ENCODE peak calls at places on chromosomes 1 and 21, in ten cellular contexts. One of them, this sample, is unnamed.
A peak's percentile ranks its signal among the peaks of the same experiment; 100 is the strongest.

GRCh38 chr1:197954718-197955418 is 37.7 kb downstream of the LHX9 start:
- DNase-seq in stimulated activated CD8-positive, alpha-beta memory T cell treated with anti-CD3 and anti-CD28 coated beads, Interleukin-15, amount 100 ng/mL, for 1 hour: no peak
- DNase-seq in activated CD4-positive, CD25-positive, alpha-beta regulatory T cell treated with anti-CD3 and anti-CD28 coated beads, Interleukin-2, amount 50 U/mL, for 72 hours: no peak
- DNase-seq in BE2C: no peak
- DNase-seq in Ammon's horn: no peak
- DNase-seq in activated naive CD4-positive, alpha-beta T cell treated with anti-CD3 and anti-CD28 coated beads, Interleukin-2, amount 10 ng/mL, durations not matched to agents 7 days and 5 days: no peak
- DNase-seq in lower leg skin: no peak
- DNase-seq in NCI-H2081: peak; percentile 28
- DNase-seq in CD4-positive, alpha-beta T cell: no peak
- DNase-seq in HEK293T: no peak
- DNase-seq in this sample: no peak

GRCh38 chr1:201208236-201208635 is 17.6 kb downstream of the IGFN1 start:
- DNase-seq in NCI-H2081: no peak
- DNase-seq in Ammon's horn: no peak
- DNase-seq in activated CD4-positive, CD25-positive, alpha-beta regulatory T cell treated with anti-CD3 and anti-CD28 coated beads, Interleukin-2, amount 50 U/mL, for 72 hours: no peak
- DNase-seq in stimulated activated CD8-positive, alpha-beta memory T cell treated with anti-CD3 and anti-CD28 coated beads, Interleukin-15, amount 100 ng/mL, for 1 hour: no peak
- DNase-seq in HEK293T: no peak
- DNase-seq in lower leg skin: no peak
- DNase-seq in activated naive CD4-positive, alpha-beta T cell treated with anti-CD3 and anti-CD28 coated beads, Interleukin-2, amount 10 ng/mL, durations not matched to agents 7 days and 5 days: no peak
- DNase-seq in BE2C: no peak
- DNase-seq in CD4-positive, alpha-beta T cell: no peak
- DNase-seq in this sample: no peak

GRCh38 chr1:159829822-159830455 is 3.3 kb downstream of the SLAMF8 start:
- DNase-seq in lower leg skin: no peak
- DNase-seq in BE2C: peak; percentile 22
- DNase-seq in NCI-H2081: no peak
- DNase-seq in CD4-positive, alpha-beta T cell: no peak
- DNase-seq in Ammon's horn: no peak
- DNase-seq in activated naive CD4-positive, alpha-beta T cell treated with anti-CD3 and anti-CD28 coated beads, Interleukin-2, amount 10 ng/mL, durations not matched to agents 7 days and 5 days: no peak
- DNase-seq in stimulated activated CD8-positive, alpha-beta memory T cell treated with anti-CD3 and anti-CD28 coated beads, Interleukin-15, amount 100 ng/mL, for 1 hour: no peak
- DNase-seq in activated CD4-positive, CD25-positive, alpha-beta regulatory T cell treated with anti-CD3 and anti-CD28 coated beads, Interleukin-2, amount 50 U/mL, for 72 hours: no peak
- DNase-seq in HEK293T: no peak
- DNase-seq in this sample: no peak

GRCh38 chr1:234602334-234603220 is 7.4 kb downstream of the IRF2BP2 start:
- DNase-seq in HEK293T: no peak
- DNase-seq in activated CD4-positive, CD25-positive, alpha-beta regulatory T cell treated with anti-CD3 and anti-CD28 coated beads, Interleukin-2, amount 50 U/mL, for 72 hours: no peak
- DNase-seq in lower leg skin: peak; percentile 75
- DNase-seq in CD4-positive, alpha-beta T cell: no peak
- DNase-seq in NCI-H2081: peak; percentile 82
- DNase-seq in stimulated activated CD8-positive, alpha-beta memory T cell treated with anti-CD3 and anti-CD28 coated beads, Interleukin-15, amount 100 ng/mL, for 1 hour: no peak
- DNase-seq in Ammon's horn: peak; percentile 80
- DNase-seq in activated naive CD4-positive, alpha-beta T cell treated with anti-CD3 and anti-CD28 coated beads, Interleukin-2, amount 10 ng/mL, durations not matched to agents 7 days and 5 days: no peak
- DNase-seq in BE2C: peak; percentile 48
- DNase-seq in this sample: no peak

GRCh38 chr1:18191868-18192155 is 84.2 kb downstream of the IGSF21 start:
- DNase-seq in Ammon's horn: no peak
- DNase-seq in HEK293T: no peak
- DNase-seq in CD4-positive, alpha-beta T cell: no peak
- DNase-seq in BE2C: no peak
- DNase-seq in activated naive CD4-positive, alpha-beta T cell treated with anti-CD3 and anti-CD28 coated beads, Interleukin-2, amount 10 ng/mL, durations not matched to agents 7 days and 5 days: no peak
- DNase-seq in stimulated activated CD8-positive, alpha-beta memory T cell treated with anti-CD3 and anti-CD28 coated beads, Interleukin-15, amount 100 ng/mL, for 1 hour: no peak
- DNase-seq in activated CD4-positive, CD25-positive, alpha-beta regulatory T cell treated with anti-CD3 and anti-CD28 coated beads, Interleukin-2, amount 50 U/mL, for 72 hours: no peak
- DNase-seq in NCI-H2081: no peak
- DNase-seq in lower leg skin: no peak
- DNase-seq in this sample: no peak

GRCh38 chr1:26035959-26036755 is 9.8 kb downstream of the SLC30A2 start:
- DNase-seq in lower leg skin: peak; percentile 96
- DNase-seq in BE2C: peak; percentile 77
- DNase-seq in activated naive CD4-positive, alpha-beta T cell treated with anti-CD3 and anti-CD28 coated beads, Interleukin-2, amount 10 ng/mL, durations not matched to agents 7 days and 5 days: peak; percentile 82
- DNase-seq in activated CD4-positive, CD25-positive, alpha-beta regulatory T cell treated with anti-CD3 and anti-CD28 coated beads, Interleukin-2, amount 50 U/mL, for 72 hours: peak; percentile 91
- DNase-seq in NCI-H2081: peak; percentile 50
- DNase-seq in Ammon's horn: peak; percentile 86
- DNase-seq in CD4-positive, alpha-beta T cell: peak; percentile 67
- DNase-seq in stimulated activated CD8-positive, alpha-beta memory T cell treated with anti-CD3 and anti-CD28 coated beads, Interleukin-15, amount 100 ng/mL, for 1 hour: peak; percentile 52
- DNase-seq in HEK293T: peak; percentile 91
- DNase-seq in this sample: peak; percentile 93

GRCh38 chr1:247681288-247681897 is 1.9 kb upstream of the OR13G1 start:
- DNase-seq in BE2C: peak; percentile 52
- DNase-seq in activated naive CD4-positive, alpha-beta T cell treated with anti-CD3 and anti-CD28 coated beads, Interleukin-2, amount 10 ng/mL, durations not matched to agents 7 days and 5 days: peak; percentile 58
- DNase-seq in stimulated activated CD8-positive, alpha-beta memory T cell treated with anti-CD3 and anti-CD28 coated beads, Interleukin-15, amount 100 ng/mL, for 1 hour: no peak
- DNase-seq in NCI-H2081: peak; percentile 69
- DNase-seq in HEK293T: peak; percentile 34
- DNase-seq in activated CD4-positive, CD25-positive, alpha-beta regulatory T cell treated with anti-CD3 and anti-CD28 coated beads, Interleukin-2, amount 50 U/mL, for 72 hours: no peak
- DNase-seq in Ammon's horn: peak; percentile 39
- DNase-seq in CD4-positive, alpha-beta T cell: no peak
- DNase-seq in lower leg skin: no peak
- DNase-seq in this sample: no peak

GRCh38 chr1:59494145-59494824 is 197.4 kb downstream of the FGGY start:
- DNase-seq in HEK293T: no peak
- DNase-seq in stimulated activated CD8-positive, alpha-beta memory T cell treated with anti-CD3 and anti-CD28 coated beads, Interleukin-15, amount 100 ng/mL, for 1 hour: no peak
- DNase-seq in CD4-positive, alpha-beta T cell: no peak
- DNase-seq in activated naive CD4-positive, alpha-beta T cell treated with anti-CD3 and anti-CD28 coated beads, Interleukin-2, amount 10 ng/mL, durations not matched to agents 7 days and 5 days: no peak
- DNase-seq in Ammon's horn: no peak
- DNase-seq in NCI-H2081: no peak
- DNase-seq in lower leg skin: no peak
- DNase-seq in activated CD4-positive, CD25-positive, alpha-beta regulatory T cell treated with anti-CD3 and anti-CD28 coated beads, Interleukin-2, amount 50 U/mL, for 72 hours: no peak
- DNase-seq in BE2C: no peak
- DNase-seq in this sample: no peak

GRCh38 chr1:206693592-206693991 is 8.9 kb downstream of the MAPKAPK2 start:
- DNase-seq in stimulated activated CD8-positive, alpha-beta memory T cell treated with anti-CD3 and anti-CD28 coated beads, Interleukin-15, amount 100 ng/mL, for 1 hour: no peak
- DNase-seq in activated CD4-positive, CD25-positive, alpha-beta regulatory T cell treated with anti-CD3 and anti-CD28 coated beads, Interleukin-2, amount 50 U/mL, for 72 hours: no peak
- DNase-seq in BE2C: no peak
- DNase-seq in Ammon's horn: no peak
- DNase-seq in lower leg skin: no peak
- DNase-seq in HEK293T: no peak
- DNase-seq in activated naive CD4-positive, alpha-beta T cell treated with anti-CD3 and anti-CD28 coated beads, Interleukin-2, amount 10 ng/mL, durations not matched to agents 7 days and 5 days: no peak
- DNase-seq in NCI-H2081: no peak
- DNase-seq in CD4-positive, alpha-beta T cell: no peak
- DNase-seq in this sample: no peak

GRCh38 chr1:57019240-57019805 is 53.5 kb upstream of the C8B start:
- DNase-seq in activated CD4-positive, CD25-positive, alpha-beta regulatory T cell treated with anti-CD3 and anti-CD28 coated beads, Interleukin-2, amount 50 U/mL, for 72 hours: no peak
- DNase-seq in NCI-H2081: peak; percentile 6
- DNase-seq in BE2C: no peak
- DNase-seq in Ammon's horn: no peak
- DNase-seq in HEK293T: no peak
- DNase-seq in CD4-positive, alpha-beta T cell: no peak
- DNase-seq in stimulated activated CD8-positive, alpha-beta memory T cell treated with anti-CD3 and anti-CD28 coated beads, Interleukin-15, amount 100 ng/mL, for 1 hour: no peak
- DNase-seq in activated naive CD4-positive, alpha-beta T cell treated with anti-CD3 and anti-CD28 coated beads, Interleukin-2, amount 10 ng/mL, durations not matched to agents 7 days and 5 days: no peak
- DNase-seq in lower leg skin: no peak
- DNase-seq in this sample: no peak

GRCh38 chr1:182667848-182668505 is 16.4 kb downstream of the RGS8 start:
- DNase-seq in activated naive CD4-positive, alpha-beta T cell treated with anti-CD3 and anti-CD28 coated beads, Interleukin-2, amount 10 ng/mL, durations not matched to agents 7 days and 5 days: no peak
- DNase-seq in stimulated activated CD8-positive, alpha-beta memory T cell treated with anti-CD3 and anti-CD28 coated beads, Interleukin-15, amount 100 ng/mL, for 1 hour: no peak
- DNase-seq in BE2C: no peak
- DNase-seq in CD4-positive, alpha-beta T cell: no peak
- DNase-seq in activated CD4-positive, CD25-positive, alpha-beta regulatory T cell treated with anti-CD3 and anti-CD28 coated beads, Interleukin-2, amount 50 U/mL, for 72 hours: no peak
- DNase-seq in HEK293T: no peak
- DNase-seq in NCI-H2081: no peak
- DNase-seq in Ammon's horn: no peak
- DNase-seq in lower leg skin: no peak
- DNase-seq in this sample: no peak

GRCh38 chr1:54850737-54851136 is 36.3 kb downstream of the DHCR24 start:
- DNase-seq in BE2C: no peak
- DNase-seq in Ammon's horn: no peak
- DNase-seq in activated naive CD4-positive, alpha-beta T cell treated with anti-CD3 and anti-CD28 coated beads, Interleukin-2, amount 10 ng/mL, durations not matched to agents 7 days and 5 days: no peak
- DNase-seq in stimulated activated CD8-positive, alpha-beta memory T cell treated with anti-CD3 and anti-CD28 coated beads, Interleukin-15, amount 100 ng/mL, for 1 hour: no peak
- DNase-seq in HEK293T: no peak
- DNase-seq in lower leg skin: peak; percentile 89
- DNase-seq in CD4-positive, alpha-beta T cell: no peak
- DNase-seq in activated CD4-positive, CD25-positive, alpha-beta regulatory T cell treated with anti-CD3 and anti-CD28 coated beads, Interleukin-2, amount 50 U/mL, for 72 hours: no peak
- DNase-seq in NCI-H2081: no peak
- DNase-seq in this sample: no peak

GRCh38 chr1:155192346-155193274 is 15.1 kb downstream of the THBS3 start:
- DNase-seq in Ammon's horn: no peak
- DNase-seq in CD4-positive, alpha-beta T cell: peak; percentile 24
- DNase-seq in lower leg skin: no peak
- DNase-seq in NCI-H2081: peak; percentile 73
- DNase-seq in stimulated activated CD8-positive, alpha-beta memory T cell treated with anti-CD3 and anti-CD28 coated beads, Interleukin-15, amount 100 ng/mL, for 1 hour: no peak
- DNase-seq in activated naive CD4-positive, alpha-beta T cell treated with anti-CD3 and anti-CD28 coated beads, Interleukin-2, amount 10 ng/mL, durations not matched to agents 7 days and 5 days: peak; percentile 70
- DNase-seq in BE2C: no peak
- DNase-seq in activated CD4-positive, CD25-positive, alpha-beta regulatory T cell treated with anti-CD3 and anti-CD28 coated beads, Interleukin-2, amount 50 U/mL, for 72 hours: peak; percentile 48
- DNase-seq in HEK293T: no peak
- DNase-seq in this sample: peak; percentile 63

GRCh38 chr1:40780678-40781613 is 2.6 kb upstream of the KCNQ4 start:
- DNase-seq in CD4-positive, alpha-beta T cell: no peak
- DNase-seq in NCI-H2081: no peak
- DNase-seq in BE2C: no peak
- DNase-seq in activated CD4-positive, CD25-positive, alpha-beta regulatory T cell treated with anti-CD3 and anti-CD28 coated beads, Interleukin-2, amount 50 U/mL, for 72 hours: no peak
- DNase-seq in HEK293T: no peak
- DNase-seq in lower leg skin: no peak
- DNase-seq in activated naive CD4-positive, alpha-beta T cell treated with anti-CD3 and anti-CD28 coated beads, Interleukin-2, amount 10 ng/mL, durations not matched to agents 7 days and 5 days: no peak
- DNase-seq in stimulated activated CD8-positive, alpha-beta memory T cell treated with anti-CD3 and anti-CD28 coated beads, Interleukin-15, amount 100 ng/mL, for 1 hour: no peak
- DNase-seq in Ammon's horn: no peak
- DNase-seq in this sample: no peak

GRCh38 chr21:33412832-33413519 is 9.8 kb downstream of the IFNGR2 start:
- DNase-seq in NCI-H2081: no peak
- DNase-seq in stimulated activated CD8-positive, alpha-beta memory T cell treated with anti-CD3 and anti-CD28 coated beads, Interleukin-15, amount 100 ng/mL, for 1 hour: no peak
- DNase-seq in lower leg skin: no peak
- DNase-seq in activated naive CD4-positive, alpha-beta T cell treated with anti-CD3 and anti-CD28 coated beads, Interleukin-2, amount 10 ng/mL, durations not matched to agents 7 days and 5 days: no peak
- DNase-seq in CD4-positive, alpha-beta T cell: no peak
- DNase-seq in BE2C: no peak
- DNase-seq in activated CD4-positive, CD25-positive, alpha-beta regulatory T cell treated with anti-CD3 and anti-CD28 coated beads, Interleukin-2, amount 50 U/mL, for 72 hours: no peak
- DNase-seq in Ammon's horn: no peak
- DNase-seq in HEK293T: no peak
- DNase-seq in this sample: no peak

GRCh38 chr1:27392778-27393635 is 585 bp downstream of the GPR3 start:
- DNase-seq in activated naive CD4-positive, alpha-beta T cell treated with anti-CD3 and anti-CD28 coated beads, Interleukin-2, amount 10 ng/mL, durations not matched to agents 7 days and 5 days: no peak
- DNase-seq in Ammon's horn: no peak
- DNase-seq in BE2C: no peak
- DNase-seq in lower leg skin: no peak
- DNase-seq in NCI-H2081: no peak
- DNase-seq in stimulated activated CD8-positive, alpha-beta memory T cell treated with anti-CD3 and anti-CD28 coated beads, Interleukin-15, amount 100 ng/mL, for 1 hour: no peak
- DNase-seq in activated CD4-positive, CD25-positive, alpha-beta regulatory T cell treated with anti-CD3 and anti-CD28 coated beads, Interleukin-2, amount 50 U/mL, for 72 hours: no peak
- DNase-seq in HEK293T: peak; percentile 27
- DNase-seq in CD4-positive, alpha-beta T cell: no peak
- DNase-seq in this sample: no peak

GRCh38 chr1:60832372-60832771 is 250.0 kb upstream of the NFIA start:
- DNase-seq in HEK293T: no peak
- DNase-seq in lower leg skin: no peak
- DNase-seq in NCI-H2081: no peak
- DNase-seq in stimulated activated CD8-positive, alpha-beta memory T cell treated with anti-CD3 and anti-CD28 coated beads, Interleukin-15, amount 100 ng/mL, for 1 hour: no peak
- DNase-seq in Ammon's horn: no peak
- DNase-seq in activated naive CD4-positive, alpha-beta T cell treated with anti-CD3 and anti-CD28 coated beads, Interleukin-2, amount 10 ng/mL, durations not matched to agents 7 days and 5 days: no peak
- DNase-seq in activated CD4-positive, CD25-positive, alpha-beta regulatory T cell treated with anti-CD3 and anti-CD28 coated beads, Interleukin-2, amount 50 U/mL, for 72 hours: no peak
- DNase-seq in BE2C: no peak
- DNase-seq in CD4-positive, alpha-beta T cell: no peak
- DNase-seq in this sample: no peak

GRCh38 chr1:220092694-220093093 is 1.2 kb upstream of the IARS2 start:
- DNase-seq in activated CD4-positive, CD25-positive, alpha-beta regulatory T cell treated with anti-CD3 and anti-CD28 coated beads, Interleukin-2, amount 50 U/mL, for 72 hours: no peak
- DNase-seq in lower leg skin: no peak
- DNase-seq in stimulated activated CD8-positive, alpha-beta memory T cell treated with anti-CD3 and anti-CD28 coated beads, Interleukin-15, amount 100 ng/mL, for 1 hour: no peak
- DNase-seq in CD4-positive, alpha-beta T cell: no peak
- DNase-seq in Ammon's horn: no peak
- DNase-seq in NCI-H2081: no peak
- DNase-seq in HEK293T: no peak
- DNase-seq in BE2C: no peak
- DNase-seq in activated naive CD4-positive, alpha-beta T cell treated with anti-CD3 and anti-CD28 coated beads, Interleukin-2, amount 10 ng/mL, durations not matched to agents 7 days and 5 days: no peak
- DNase-seq in this sample: no peak

GRCh38 chr21:36610201-36610600 is 88.7 kb upstream of the SIM2 start:
- DNase-seq in Ammon's horn: no peak
- DNase-seq in stimulated activated CD8-positive, alpha-beta memory T cell treated with anti-CD3 and anti-CD28 coated beads, Interleukin-15, amount 100 ng/mL, for 1 hour: no peak
- DNase-seq in activated CD4-positive, CD25-positive, alpha-beta regulatory T cell treated with anti-CD3 and anti-CD28 coated beads, Interleukin-2, amount 50 U/mL, for 72 hours: no peak
- DNase-seq in HEK293T: no peak
- DNase-seq in BE2C: no peak
- DNase-seq in NCI-H2081: no peak
- DNase-seq in lower leg skin: no peak
- DNase-seq in activated naive CD4-positive, alpha-beta T cell treated with anti-CD3 and anti-CD28 coated beads, Interleukin-2, amount 10 ng/mL, durations not matched to agents 7 days and 5 days: no peak
- DNase-seq in CD4-positive, alpha-beta T cell: no peak
- DNase-seq in this sample: no peak

GRCh38 chr1:239951518-239952130 is 140.1 kb upstream of the FMN2 start:
- DNase-seq in CD4-positive, alpha-beta T cell: peak; percentile 29
- DNase-seq in activated CD4-positive, CD25-positive, alpha-beta regulatory T cell treated with anti-CD3 and anti-CD28 coated beads, Interleukin-2, amount 50 U/mL, for 72 hours: peak; percentile 41
- DNase-seq in lower leg skin: no peak
- DNase-seq in Ammon's horn: peak; percentile 87
- DNase-seq in stimulated activated CD8-positive, alpha-beta memory T cell treated with anti-CD3 and anti-CD28 coated beads, Interleukin-15, amount 100 ng/mL, for 1 hour: no peak
- DNase-seq in activated naive CD4-positive, alpha-beta T cell treated with anti-CD3 and anti-CD28 coated beads, Interleukin-2, amount 10 ng/mL, durations not matched to agents 7 days and 5 days: peak; percentile 67
- DNase-seq in NCI-H2081: peak; percentile 73
- DNase-seq in HEK293T: peak; percentile 67
- DNase-seq in BE2C: peak; percentile 88
- DNase-seq in this sample: no peak

GRCh38 chr1:29647581-29647980 is 411.3 kb downstream of the PTPRU start:
- DNase-seq in NCI-H2081: no peak
- DNase-seq in CD4-positive, alpha-beta T cell: no peak
- DNase-seq in lower leg skin: no peak
- DNase-seq in BE2C: no peak
- DNase-seq in HEK293T: no peak
- DNase-seq in Ammon's horn: no peak
- DNase-seq in activated CD4-positive, CD25-positive, alpha-beta regulatory T cell treated with anti-CD3 and anti-CD28 coated beads, Interleukin-2, amount 50 U/mL, for 72 hours: no peak
- DNase-seq in stimulated activated CD8-positive, alpha-beta memory T cell treated with anti-CD3 and anti-CD28 coated beads, Interleukin-15, amount 100 ng/mL, for 1 hour: no peak
- DNase-seq in activated naive CD4-positive, alpha-beta T cell treated with anti-CD3 and anti-CD28 coated beads, Interleukin-2, amount 10 ng/mL, durations not matched to agents 7 days and 5 days: no peak
- DNase-seq in this sample: no peak

GRCh38 chr1:106526650-106527049 is 529.8 kb upstream of the PRMT6 start:
- DNase-seq in stimulated activated CD8-positive, alpha-beta memory T cell treated with anti-CD3 and anti-CD28 coated beads, Interleukin-15, amount 100 ng/mL, for 1 hour: no peak
- DNase-seq in Ammon's horn: no peak
- DNase-seq in activated CD4-positive, CD25-positive, alpha-beta regulatory T cell treated with anti-CD3 and anti-CD28 coated beads, Interleukin-2, amount 50 U/mL, for 72 hours: no peak
- DNase-seq in NCI-H2081: no peak
- DNase-seq in BE2C: no peak
- DNase-seq in lower leg skin: no peak
- DNase-seq in activated naive CD4-positive, alpha-beta T cell treated with anti-CD3 and anti-CD28 coated beads, Interleukin-2, amount 10 ng/mL, durations not matched to agents 7 days and 5 days: no peak
- DNase-seq in HEK293T: no peak
- DNase-seq in CD4-positive, alpha-beta T cell: no peak
- DNase-seq in this sample: no peak

GRCh38 chr1:111618953-111619634 is 495 bp upstream of the RAP1A start:
- DNase-seq in CD4-positive, alpha-beta T cell: no peak
- DNase-seq in NCI-H2081: no peak
- DNase-seq in HEK293T: no peak
- DNase-seq in activated naive CD4-positive, alpha-beta T cell treated with anti-CD3 and anti-CD28 coated beads, Interleukin-2, amount 10 ng/mL, durations not matched to agents 7 days and 5 days: peak; percentile 19
- DNase-seq in Ammon's horn: no peak
- DNase-seq in lower leg skin: no peak
- DNase-seq in stimulated activated CD8-positive, alpha-beta memory T cell treated with anti-CD3 and anti-CD28 coated beads, Interleukin-15, amount 100 ng/mL, for 1 hour: no peak
- DNase-seq in BE2C: no peak
- DNase-seq in activated CD4-positive, CD25-positive, alpha-beta regulatory T cell treated with anti-CD3 and anti-CD28 coated beads, Interleukin-2, amount 50 U/mL, for 72 hours: no peak
- DNase-seq in this sample: no peak

GRCh38 chr1:5993553-5994510 is 1.6 kb upstream of the NPHP4 start:
- DNase-seq in HEK293T: no peak
- DNase-seq in NCI-H2081: no peak
- DNase-seq in stimulated activated CD8-positive, alpha-beta memory T cell treated with anti-CD3 and anti-CD28 coated beads, Interleukin-15, amount 100 ng/mL, for 1 hour: no peak
- DNase-seq in activated CD4-positive, CD25-positive, alpha-beta regulatory T cell treated with anti-CD3 and anti-CD28 coated beads, Interleukin-2, amount 50 U/mL, for 72 hours: no peak
- DNase-seq in CD4-positive, alpha-beta T cell: no peak
- DNase-seq in activated naive CD4-positive, alpha-beta T cell treated with anti-CD3 and anti-CD28 coated beads, Interleukin-2, amount 10 ng/mL, durations not matched to agents 7 days and 5 days: peak; percentile 49
- DNase-seq in Ammon's horn: no peak
- DNase-seq in BE2C: no peak
- DNase-seq in lower leg skin: no peak
- DNase-seq in this sample: peak; percentile 75

GRCh38 chr1:27307851-27308598 is 13.9 kb upstream of the TMEM222 start:
- DNase-seq in lower leg skin: no peak
- DNase-seq in activated CD4-positive, CD25-positive, alpha-beta regulatory T cell treated with anti-CD3 and anti-CD28 coated beads, Interleukin-2, amount 50 U/mL, for 72 hours: no peak
- DNase-seq in stimulated activated CD8-positive, alpha-beta memory T cell treated with anti-CD3 and anti-CD28 coated beads, Interleukin-15, amount 100 ng/mL, for 1 hour: no peak
- DNase-seq in activated naive CD4-positive, alpha-beta T cell treated with anti-CD3 and anti-CD28 coated beads, Interleukin-2, amount 10 ng/mL, durations not matched to agents 7 days and 5 days: no peak
- DNase-seq in Ammon's horn: no peak
- DNase-seq in NCI-H2081: no peak
- DNase-seq in HEK293T: no peak
- DNase-seq in BE2C: no peak
- DNase-seq in CD4-positive, alpha-beta T cell: no peak
- DNase-seq in this sample: peak; percentile 56

GRCh38 chr1:185560760-185561159 is 173.4 kb upstream of the HMCN1 start:
- DNase-seq in HEK293T: no peak
- DNase-seq in activated CD4-positive, CD25-positive, alpha-beta regulatory T cell treated with anti-CD3 and anti-CD28 coated beads, Interleukin-2, amount 50 U/mL, for 72 hours: no peak
- DNase-seq in NCI-H2081: no peak
- DNase-seq in activated naive CD4-positive, alpha-beta T cell treated with anti-CD3 and anti-CD28 coated beads, Interleukin-2, amount 10 ng/mL, durations not matched to agents 7 days and 5 days: no peak
- DNase-seq in BE2C: no peak
- DNase-seq in lower leg skin: no peak
- DNase-seq in stimulated activated CD8-positive, alpha-beta memory T cell treated with anti-CD3 and anti-CD28 coated beads, Interleukin-15, amount 100 ng/mL, for 1 hour: no peak
- DNase-seq in CD4-positive, alpha-beta T cell: no peak
- DNase-seq in Ammon's horn: peak; percentile 14
- DNase-seq in this sample: no peak

GRCh38 chr1:245378352-245379144 is 223.8 kb downstream of the KIF26B start:
- DNase-seq in activated CD4-positive, CD25-positive, alpha-beta regulatory T cell treated with anti-CD3 and anti-CD28 coated beads, Interleukin-2, amount 50 U/mL, for 72 hours: no peak
- DNase-seq in HEK293T: no peak
- DNase-seq in CD4-positive, alpha-beta T cell: no peak
- DNase-seq in BE2C: no peak
- DNase-seq in lower leg skin: peak; percentile 31
- DNase-seq in stimulated activated CD8-positive, alpha-beta memory T cell treated with anti-CD3 and anti-CD28 coated beads, Interleukin-15, amount 100 ng/mL, for 1 hour: no peak
- DNase-seq in Ammon's horn: no peak
- DNase-seq in NCI-H2081: no peak
- DNase-seq in activated naive CD4-positive, alpha-beta T cell treated with anti-CD3 and anti-CD28 coated beads, Interleukin-2, amount 10 ng/mL, durations not matched to agents 7 days and 5 days: no peak
- DNase-seq in this sample: peak; percentile 68

GRCh38 chr1:50332941-50333594 is 90.2 kb downstream of the DMRTA2 start:
- DNase-seq in CD4-positive, alpha-beta T cell: peak; percentile 18
- DNase-seq in activated naive CD4-positive, alpha-beta T cell treated with anti-CD3 and anti-CD28 coated beads, Interleukin-2, amount 10 ng/mL, durations not matched to agents 7 days and 5 days: peak; percentile 53
- DNase-seq in Ammon's horn: peak; percentile 43
- DNase-seq in stimulated activated CD8-positive, alpha-beta memory T cell treated with anti-CD3 and anti-CD28 coated beads, Interleukin-15, amount 100 ng/mL, for 1 hour: no peak
- DNase-seq in activated CD4-positive, CD25-positive, alpha-beta regulatory T cell treated with anti-CD3 and anti-CD28 coated beads, Interleukin-2, amount 50 U/mL, for 72 hours: peak; percentile 66
- DNase-seq in HEK293T: peak; percentile 83
- DNase-seq in NCI-H2081: peak; percentile 88
- DNase-seq in lower leg skin: no peak
- DNase-seq in BE2C: no peak
- DNase-seq in this sample: peak; percentile 83